ENCODE peak calls at places on chromosomes 3 and 15, in nine cellular contexts. R is RKO; O is fibroblast of gingiva; L is foreskin melanocyte; N is progenitor cell of endocrine pancreas; E is iPS-NIHi11; J is HFF-Myc; C is GM04504; K is CD8-positive, alpha-beta memory T cell. G is an unnamed sample.

GRCh38 chr3:105672996-105673395 is 195.8 kb downstream of the CBLB start:
- DNase-seq in R (no peak), O (no peak), L (no peak), N (no peak), E (no peak), J (no peak), C (no peak), K (no peak), G (no peak)

GRCh38 chr15:55403531-55403930 is 4.6 kb downstream of the CCPG1 start:
- DNase-seq in R (peak; percentile 13), O (peak; percentile 48), L (peak; percentile 40), N (no peak), E (no peak), J (no peak), C (no peak), K (no peak), G (no peak)

GRCh38 chr15:25331404-25331803 is 107.4 kb downstream of the UBE3A start:
- DNase-seq in R (no peak), O (no peak), L (no peak), N (no peak), E (no peak), J (no peak), C (no peak), K (no peak), G (no peak)

GRCh38 chr3:62607287-62608029 is 234.1 kb upstream of the FEZF2 start:
- DNase-seq in R (peak; percentile 32), O (peak; percentile 59), L (no peak), N (no peak), E (no peak), J (peak; percentile 46), C (peak; percentile 45), K (no peak), G (no peak)

GRCh38 chr3:30607032-30607833 is 832 bp downstream of the TGFBR2 start:
- DNase-seq in R (peak; percentile 40), O (peak; percentile 18), L (peak; percentile 25), N (peak; percentile 34), E (peak; percentile 67), J (no peak), C (no peak), K (peak; percentile 47), G (peak; percentile 68)

GRCh38 chr3:134004841-134005240 is 24.9 kb downstream of the SLCO2A1 start:
- DNase-seq in R (no peak), O (no peak), L (no peak), N (no peak), E (no peak), J (no peak), C (no peak), K (no peak), G (no peak)

GRCh38 chr15:40050788-40051615 is 12.0 kb upstream of the SRP14 start:
- DNase-seq in R (no peak), O (no peak), L (no peak), N (no peak), E (peak; percentile 64), J (no peak), C (no peak), K (no peak), G (no peak)

GRCh38 chr3:119559441-119559963 is at the start of gene CD80:
- DNase-seq in R (peak; percentile 77), O (peak; percentile 47), L (peak; percentile 40), N (no peak), E (peak; percentile 58), J (peak; percentile 5), C (peak; percentile 11), K (peak; percentile 44), G (peak; percentile 40)

GRCh38 chr3:51591231-51591630 is 52.7 kb downstream of the RAD54L2 start:
- DNase-seq in R (no peak), O (no peak), L (no peak), N (no peak), E (no peak), J (no peak), C (peak; percentile 31), K (no peak), G (no peak)

GRCh38 chr3:56415672-56416071 is 52.6 kb downstream of the ERC2 start:
- DNase-seq in R (no peak), O (peak; percentile 6), L (no peak), N (no peak), E (no peak), J (no peak), C (no peak), K (no peak), G (no peak)

GRCh38 chr3:124258057-124258500 is 266.2 kb upstream of the ROPN1 start:
- DNase-seq in R (no peak), O (no peak), L (no peak), N (no peak), E (peak; percentile 16), J (no peak), C (no peak), K (no peak), G (no peak)

GRCh38 chr15:65618575-65619109 is 3.1 kb upstream of the SLC24A1 start:
- DNase-seq in R (no peak), O (no peak), L (no peak), N (no peak), E (no peak), J (no peak), C (no peak), K (no peak), G (no peak)